ENCODE peak calls at places on chromosomes 12 and 14, in ten cellular contexts. One of them, this sample, is unnamed.

GRCh38 chr14:51211149-51211548 is 28.9 kb upstream of the TMX1 start:
- DNase-seq in IMR-90: peak; percentile 28
- DNase-seq in uterus: no peak
- DNase-seq in adrenal gland: no peak
- DNase-seq in HCT116: no peak
- DNase-seq in Peyer's patch: no peak
- DNase-seq in transverse colon: no peak
- DNase-seq in A549: peak; percentile 14
- DNase-seq in body of pancreas: peak; percentile 41
- DNase-seq in gastrocnemius medialis: no peak
- DNase-seq in this sample: no peak

GRCh38 chr12:24839268-24839791 is 109.6 kb downstream of the BCAT1 start:
- DNase-seq in Peyer's patch: no peak
- DNase-seq in gastrocnemius medialis: no peak
- DNase-seq in A549: no peak
- DNase-seq in transverse colon: peak; percentile 14
- DNase-seq in body of pancreas: no peak
- DNase-seq in uterus: no peak
- DNase-seq in adrenal gland: no peak
- DNase-seq in IMR-90: no peak
- DNase-seq in HCT116: no peak
- DNase-seq in this sample: no peak

GRCh38 chr12:122232691-122233090 is 6.8 kb upstream of the DIABLO start:
- DNase-seq in uterus: no peak
- DNase-seq in A549: no peak
- DNase-seq in HCT116: no peak
- DNase-seq in adrenal gland: no peak
- DNase-seq in Peyer's patch: no peak
- DNase-seq in body of pancreas: no peak
- DNase-seq in gastrocnemius medialis: no peak
- DNase-seq in IMR-90: no peak
- DNase-seq in transverse colon: no peak
- DNase-seq in this sample: no peak

GRCh38 chr12:47236109-47236714 is 156.5 kb upstream of the AMIGO2 start:
- DNase-seq in gastrocnemius medialis: no peak
- DNase-seq in transverse colon: no peak
- DNase-seq in HCT116: no peak
- DNase-seq in body of pancreas: no peak
- DNase-seq in IMR-90: peak; percentile 88
- DNase-seq in adrenal gland: peak; percentile 36
- DNase-seq in A549: peak; percentile 55
- DNase-seq in uterus: no peak
- DNase-seq in Peyer's patch: no peak
- DNase-seq in this sample: no peak

GRCh38 chr12:132066345-132066685 is 77.8 kb downstream of the DDX51 start:
- DNase-seq in uterus: no peak
- DNase-seq in adrenal gland: no peak
- DNase-seq in HCT116: no peak
- DNase-seq in IMR-90: no peak
- DNase-seq in Peyer's patch: peak; percentile 79
- DNase-seq in A549: no peak
- DNase-seq in gastrocnemius medialis: no peak
- DNase-seq in body of pancreas: no peak
- DNase-seq in transverse colon: peak; percentile 33
- DNase-seq in this sample: no peak

GRCh38 chr12:109618091-109618490 is 44.5 kb downstream of the MVK start:
- DNase-seq in A549: no peak
- DNase-seq in body of pancreas: no peak
- DNase-seq in HCT116: no peak
- DNase-seq in uterus: no peak
- DNase-seq in gastrocnemius medialis: no peak
- DNase-seq in transverse colon: no peak
- DNase-seq in IMR-90: no peak
- DNase-seq in adrenal gland: no peak
- DNase-seq in Peyer's patch: no peak
- DNase-seq in this sample: no peak

GRCh38 chr12:1972856-1973317 is 31.4 kb downstream of the DCP1B start:
- DNase-seq in HCT116: no peak
- DNase-seq in body of pancreas: no peak
- DNase-seq in IMR-90: peak; percentile 63
- DNase-seq in gastrocnemius medialis: no peak
- DNase-seq in adrenal gland: no peak
- DNase-seq in A549: no peak
- DNase-seq in transverse colon: peak; percentile 41
- DNase-seq in Peyer's patch: no peak
- DNase-seq in uterus: peak; percentile 87
- DNase-seq in this sample: no peak

GRCh38 chr14:72780771-72781170 is 113.1 kb downstream of the DPF3 start:
- DNase-seq in HCT116: no peak
- DNase-seq in gastrocnemius medialis: no peak
- DNase-seq in uterus: no peak
- DNase-seq in adrenal gland: no peak
- DNase-seq in body of pancreas: no peak
- DNase-seq in Peyer's patch: no peak
- DNase-seq in IMR-90: peak; percentile 76
- DNase-seq in A549: no peak
- DNase-seq in transverse colon: no peak
- DNase-seq in this sample: no peak

GRCh38 chr12:108337235-108338223 is 1.6 kb downstream of the CMKLR1 start:
- DNase-seq in IMR-90: peak; percentile 8
- DNase-seq in A549: peak; percentile 39
- DNase-seq in body of pancreas: no peak
- DNase-seq in gastrocnemius medialis: no peak
- DNase-seq in transverse colon: no peak
- DNase-seq in adrenal gland: peak; percentile 31
- DNase-seq in Peyer's patch: no peak
- DNase-seq in uterus: no peak
- DNase-seq in HCT116: peak; percentile 21
- DNase-seq in this sample: no peak

GRCh38 chr12:108400060-108400459 is 60.9 kb upstream of the CMKLR1 start:
- DNase-seq in HCT116: no peak
- DNase-seq in gastrocnemius medialis: no peak
- DNase-seq in adrenal gland: no peak
- DNase-seq in A549: no peak
- DNase-seq in uterus: no peak
- DNase-seq in body of pancreas: no peak
- DNase-seq in Peyer's patch: no peak
- DNase-seq in IMR-90: no peak
- DNase-seq in transverse colon: no peak
- DNase-seq in this sample: no peak

GRCh38 chr12:6869049-6870021 is 2.0 kb downstream of the TPI1 start:
- DNase-seq in body of pancreas: peak; percentile 90
- DNase-seq in adrenal gland: peak; percentile 85
- DNase-seq in Peyer's patch: peak; percentile 79
- DNase-seq in gastrocnemius medialis: peak; percentile 82
- DNase-seq in IMR-90: peak; percentile 70
- DNase-seq in A549: peak; percentile 86
- DNase-seq in uterus: peak; percentile 87
- DNase-seq in transverse colon: peak; percentile 90
- DNase-seq in HCT116: peak; percentile 64
- DNase-seq in this sample: peak; percentile 71

GRCh38 chr12:103930787-103931536 is 752 bp downstream of the HSP90B1 start:
- DNase-seq in uterus: peak; percentile 44
- DNase-seq in HCT116: no peak
- DNase-seq in transverse colon: peak; percentile 51
- DNase-seq in A549: peak; percentile 42
- DNase-seq in body of pancreas: peak; percentile 45
- DNase-seq in gastrocnemius medialis: peak; percentile 39
- DNase-seq in Peyer's patch: peak; percentile 28
- DNase-seq in adrenal gland: peak; percentile 80
- DNase-seq in IMR-90: peak; percentile 30
- DNase-seq in this sample: peak; percentile 79
- TF ChIP-seq POLR2A in uterus: no peak
- TF ChIP-seq POLR2A in HCT116: no peak
- TF ChIP-seq POLR2A in transverse colon: no peak
- TF ChIP-seq POLR2A in A549: no peak
- TF ChIP-seq POLR2A in body of pancreas: no peak
- TF ChIP-seq POLR2A in gastrocnemius medialis: no peak
- TF ChIP-seq POLR2A in Peyer's patch: no peak
- TF ChIP-seq POLR2A in adrenal gland: no peak
- TF ChIP-seq POLR2A in IMR-90: no peak
- TF ChIP-seq POLR2A in this sample: no peak

GRCh38 chr14:99592933-99593753 is 10.9 kb downstream of the CCDC85C start:
- DNase-seq in A549: no peak
- DNase-seq in HCT116: no peak
- DNase-seq in adrenal gland: no peak
- DNase-seq in gastrocnemius medialis: no peak
- DNase-seq in Peyer's patch: no peak
- DNase-seq in body of pancreas: no peak
- DNase-seq in uterus: no peak
- DNase-seq in transverse colon: no peak
- DNase-seq in IMR-90: no peak
- DNase-seq in this sample: no peak
- H3K4me1 ChIP-seq in A549: peaks cover 61% of the 10 kb centered on the region
- H3K4me1 ChIP-seq in HCT116: peaks cover 13% of the 10 kb centered on the region
- H3K4me1 ChIP-seq in adrenal gland: peaks cover 67% of the 10 kb centered on the region
- H3K4me1 ChIP-seq in gastrocnemius medialis: peaks cover 60% of the 10 kb centered on the region
- H3K4me1 ChIP-seq in Peyer's patch: peaks cover 81% of the 10 kb centered on the region
- H3K4me1 ChIP-seq in body of pancreas: peaks cover 89% of the 10 kb centered on the region
- H3K4me1 ChIP-seq in uterus: peaks cover 29% of the 10 kb centered on the region
- H3K4me1 ChIP-seq in transverse colon: peaks cover 69% of the 10 kb centered on the region
- H3K4me1 ChIP-seq in IMR-90: peaks cover 31% of the 10 kb centered on the region
- H3K4me1 ChIP-seq in this sample: peaks cover 2% of the 10 kb centered on the region

GRCh38 chr12:89154743-89155530 is 197.4 kb downstream of the DUSP6 start:
- DNase-seq in A549: no peak
- DNase-seq in body of pancreas: no peak
- DNase-seq in IMR-90: peak; percentile 8
- DNase-seq in transverse colon: no peak
- DNase-seq in HCT116: no peak
- DNase-seq in adrenal gland: no peak
- DNase-seq in uterus: no peak
- DNase-seq in gastrocnemius medialis: no peak
- DNase-seq in Peyer's patch: no peak
- DNase-seq in this sample: no peak

GRCh38 chr12:89153341-89153740 is 199.0 kb downstream of the DUSP6 start:
- DNase-seq in transverse colon: no peak
- DNase-seq in HCT116: no peak
- DNase-seq in adrenal gland: no peak
- DNase-seq in Peyer's patch: no peak
- DNase-seq in body of pancreas: no peak
- DNase-seq in uterus: no peak
- DNase-seq in IMR-90: no peak
- DNase-seq in gastrocnemius medialis: no peak
- DNase-seq in A549: no peak
- DNase-seq in this sample: no peak

GRCh38 chr12:89157413-89157812 is 194.9 kb downstream of the DUSP6 start:
- DNase-seq in Peyer's patch: no peak
- DNase-seq in transverse colon: no peak
- DNase-seq in gastrocnemius medialis: no peak
- DNase-seq in A549: no peak
- DNase-seq in uterus: no peak
- DNase-seq in HCT116: no peak
- DNase-seq in body of pancreas: no peak
- DNase-seq in adrenal gland: no peak
- DNase-seq in IMR-90: no peak
- DNase-seq in this sample: no peak

GRCh38 chr12:89156862-89157262 is 195.4 kb downstream of the DUSP6 start:
- DNase-seq in IMR-90: peak; percentile 67
- DNase-seq in Peyer's patch: no peak
- DNase-seq in adrenal gland: no peak
- DNase-seq in HCT116: no peak
- DNase-seq in gastrocnemius medialis: no peak
- DNase-seq in transverse colon: no peak
- DNase-seq in body of pancreas: no peak
- DNase-seq in A549: no peak
- DNase-seq in uterus: no peak
- DNase-seq in this sample: no peak

DNA sequence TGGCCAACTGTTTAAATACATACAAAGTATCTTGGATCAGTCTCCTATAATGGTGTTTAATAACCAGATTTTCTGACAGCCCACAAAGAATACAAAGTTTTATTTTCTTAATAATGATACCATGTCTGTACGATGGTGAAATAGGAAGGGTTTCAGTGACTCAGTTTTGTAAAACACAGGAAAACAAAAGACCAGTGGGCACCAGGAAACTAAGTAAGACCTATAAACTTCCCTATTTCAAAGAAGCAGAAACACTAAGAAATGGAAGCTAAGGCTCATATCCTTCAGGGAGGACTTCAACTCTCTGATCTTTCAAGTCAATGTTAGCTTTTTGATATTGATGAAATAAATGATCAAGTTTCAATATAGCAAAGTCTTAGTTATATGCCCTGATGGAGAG is 196.0 kb downstream of the DUSP6 start:
- DNase-seq in uterus: no peak
- DNase-seq in transverse colon: no peak
- DNase-seq in Peyer's patch: no peak
- DNase-seq in A549: no peak
- DNase-seq in HCT116: no peak
- DNase-seq in IMR-90: no peak
- DNase-seq in body of pancreas: no peak
- DNase-seq in gastrocnemius medialis: no peak
- DNase-seq in adrenal gland: no peak
- DNase-seq in this sample: no peak
- H3K27ac ChIP-seq in uterus: no peak overlapping the region
- H3K27ac ChIP-seq in transverse colon: no peak overlapping the region
- H3K27ac ChIP-seq in Peyer's patch: no peak overlapping the region
- H3K27ac ChIP-seq in A549: no peak overlapping the region
- H3K27ac ChIP-seq in HCT116: no peak overlapping the region
- H3K27ac ChIP-seq in IMR-90: no peak overlapping the region
- H3K27ac ChIP-seq in body of pancreas: no peak overlapping the region
- H3K27ac ChIP-seq in gastrocnemius medialis: no peak overlapping the region
- H3K27ac ChIP-seq in adrenal gland: no peak overlapping the region
- H3K27ac ChIP-seq in this sample: no peak overlapping the region

GRCh38 chr14:49860988-49861387 is 8.4 kb upstream of the NEMF start:
- DNase-seq in adrenal gland: no peak
- DNase-seq in uterus: no peak
- DNase-seq in IMR-90: no peak
- DNase-seq in body of pancreas: no peak
- DNase-seq in gastrocnemius medialis: no peak
- DNase-seq in transverse colon: no peak
- DNase-seq in HCT116: no peak
- DNase-seq in Peyer's patch: no peak
- DNase-seq in A549: no peak
- DNase-seq in this sample: no peak

GRCh38 chr14:49865431-49865859 is 12.9 kb upstream of the NEMF start:
- DNase-seq in body of pancreas: peak; percentile 78
- DNase-seq in uterus: peak; percentile 71
- DNase-seq in gastrocnemius medialis: peak; percentile 69
- DNase-seq in IMR-90: peak; percentile 63
- DNase-seq in Peyer's patch: peak; percentile 90
- DNase-seq in HCT116: no peak
- DNase-seq in adrenal gland: peak; percentile 71
- DNase-seq in transverse colon: peak; percentile 89
- DNase-seq in A549: peak; percentile 75
- DNase-seq in this sample: peak; percentile 79

GRCh38 chr14:49863483-49864262 is 11.1 kb upstream of the NEMF start:
- DNase-seq in HCT116: no peak
- DNase-seq in transverse colon: no peak
- DNase-seq in adrenal gland: peak; percentile 31
- DNase-seq in IMR-90: no peak
- DNase-seq in A549: no peak
- DNase-seq in uterus: peak; percentile 41
- DNase-seq in body of pancreas: peak; percentile 26
- DNase-seq in gastrocnemius medialis: no peak
- DNase-seq in Peyer's patch: peak; percentile 38
- DNase-seq in this sample: no peak

GRCh38 chr14:49861581-49861922 is 9.0 kb upstream of the NEMF start:
- DNase-seq in body of pancreas: peak; percentile 50
- DNase-seq in transverse colon: peak; percentile 73
- DNase-seq in adrenal gland: peak; percentile 68
- DNase-seq in A549: peak; percentile 84
- DNase-seq in Peyer's patch: peak; percentile 69
- DNase-seq in HCT116: no peak
- DNase-seq in IMR-90: peak; percentile 87
- DNase-seq in uterus: peak; percentile 83
- DNase-seq in gastrocnemius medialis: peak; percentile 72
- DNase-seq in this sample: peak; percentile 54

GRCh38 chr14:49861923-49862673 is 9.5 kb upstream of the NEMF start:
- DNase-seq in adrenal gland: peak; percentile 82
- DNase-seq in Peyer's patch: peak; percentile 87
- DNase-seq in A549: peak; percentile 93
- DNase-seq in transverse colon: peak; percentile 88
- DNase-seq in IMR-90: peak; percentile 87
- DNase-seq in HCT116: peak; percentile 82
- DNase-seq in uterus: peak; percentile 91
- DNase-seq in body of pancreas: peak; percentile 86
- DNase-seq in gastrocnemius medialis: peak; percentile 82
- DNase-seq in this sample: peak; percentile 80
- TF ChIP-seq POLR2A in adrenal gland: peak; percentile 27
- TF ChIP-seq POLR2A in Peyer's patch: peak; percentile 39
- TF ChIP-seq POLR2A in A549: no peak
- TF ChIP-seq POLR2A in transverse colon: no peak
- TF ChIP-seq POLR2A in IMR-90: peak; percentile 58
- TF ChIP-seq POLR2A in HCT116: no peak
- TF ChIP-seq POLR2A in uterus: no peak
- TF ChIP-seq POLR2A in body of pancreas: peak; percentile 45
- TF ChIP-seq POLR2A in gastrocnemius medialis: no peak
- TF ChIP-seq POLR2A in this sample: no peak

This sample was measured in right lobe of liver.